ENCODE peak calls at places on chromosomes 11 and 22, in four cellular contexts. T, J, H and Y are unnamed samples.

GRCh38 chr11:95991545-95991944 is 67.6 kb upstream of the MTMR2 start:
- DNase-seq in H (no peak), J (no peak), T (no peak), Y (no peak)

GRCh38 chr11:86040919-86041318 is 28.0 kb downstream of the PICALM start:
- DNase-seq in T (no peak), H (no peak), J (no peak), Y (no peak)

GRCh38 chr11:73856001-73856663 is 20.5 kb downstream of the COA4 start:
- DNase-seq in T (no peak), H (no peak), J (no peak), Y (no peak)

GRCh38 chr22:24521791-24522245 is 26.7 kb downstream of the UPB1 start:
- DNase-seq in J (peak), H (peak), T (peak), Y (no peak)

GRCh38 chr11:8258771-8259170 is 4.9 kb downstream of the LMO1 start:
- DNase-seq in J (peak), H (no peak), T (no peak), Y (no peak)

GRCh38 chr22:21929253-21929652 is 23.4 kb downstream of the PPM1F start:
- DNase-seq in H (no peak), T (no peak), J (no peak), Y (no peak)

GRCh38 chr11:129248618-129249017 is 56.5 kb upstream of the ARHGAP32 start:
- DNase-seq in T (no peak), H (no peak), J (peak), Y (no peak)

GRCh38 chr11:102286292-102286691 is 31.0 kb upstream of the BIRC3 start:
- DNase-seq in J (no peak), H (no peak), T (no peak), Y (no peak)

GRCh38 chr22:44181033-44181911 is 547 bp downstream of the PARVG start:
- DNase-seq in H (peak), T (no peak), J (no peak), Y (no peak)

GRCh38 chr11:118353084-118353710 is 6.2 kb upstream of the UBE4A start:
- DNase-seq in H (no peak), T (peak), J (no peak), Y (no peak)

GRCh38 chr11:19370100-19370861 is 129.5 kb upstream of the E2F8 start:
- DNase-seq in H (no peak), T (no peak), J (peak), Y (no peak)

GRCh38 chr11:123751777-123752176 is 2.5 kb downstream of the OR6X1 start:
- DNase-seq in H (no peak), T (no peak), J (no peak), Y (no peak)

GRCh38 chr11:35162795-35163194 is 23.8 kb downstream of the CD44 start:
- DNase-seq in H (no peak), J (no peak), T (no peak), Y (no peak)

GRCh38 chr22:49326558-49326957 is 501.1 kb downstream of the BRD1 start:
- DNase-seq in H (no peak), T (no peak), J (no peak), Y (no peak)

GRCh38 chr11:121494355-121495099 is 41.8 kb upstream of the SORL1-AS1 start:
- DNase-seq in T (peak), J (no peak), H (no peak), Y (no peak)

GRCh38 chr11:126079640-126080205 is 17.1 kb upstream of the CDON start:
- DNase-seq in J (no peak), T (peak), H (no peak), Y (no peak)

GRCh38 chr11:73787051-73787642 is 527 bp upstream of the MRPL48 start:
- DNase-seq in H (no peak), J (no peak), T (no peak), Y (peak)

GRCh38 chr11:120652705-120653335 is 141.3 kb downstream of the GRIK4 start:
- DNase-seq in T (peak), J (no peak), H (no peak), Y (no peak)

GRCh38 chr22:45919504-45920286 is 57.3 kb downstream of the WNT7B start:
- DNase-seq in T (no peak), H (no peak), J (peak), Y (no peak)

GRCh38 chr11:62614275-62614674 is 1.2 kb downstream of the ROM1 start:
- DNase-seq in J (peak), T (no peak), H (no peak), Y (no peak)

GRCh38 chr22:26418620-26419019 is 10.4 kb upstream of the ASPHD2 start:
- DNase-seq in H (no peak), J (no peak), T (no peak), Y (no peak)

GRCh38 chr11:96197801-96198465 is 145.1 kb downstream of the MAML2 start:
- DNase-seq in H (no peak), T (no peak), J (no peak), Y (no peak)

GRCh38 chr11:23103403-23103802 is 243.1 kb upstream of the CCDC179 start:
- DNase-seq in J (no peak), T (no peak), H (no peak), Y (no peak)

GRCh38 chr11:76602431-76602861 is 68.1 kb downstream of the LRRC32 start:
- DNase-seq in H (no peak), T (no peak), J (no peak), Y (no peak)
- TF ChIP-seq CTCF in H (no peak), T (no peak), J (no peak), Y (no peak)

GRCh38 chr11:82174610-82175009 is 559.1 kb downstream of the FAM181B start:
- DNase-seq in J (no peak), T (peak), H (no peak), Y (no peak)
- TF ChIP-seq CTCF in J (peak), T (peak), H (no peak), Y (peak)

GRCh38 chr22:35177811-35178210 is 79.5 kb upstream of the HMGXB4 start:
- DNase-seq in J (no peak), T (peak), H (no peak), Y (no peak)
- TF ChIP-seq CTCF in J (peak), T (peak), H (no peak), Y (no peak)

GRCh38 chr11:68022531-68022930 is 8.0 kb upstream of the NDUFS8 start:
- DNase-seq in T (no peak), H (no peak), J (no peak), Y (no peak)

GRCh38 chr11:68018730-68019190 is 8.6 kb downstream of the ALDH3B1 start:
- DNase-seq in J (no peak), H (no peak), T (no peak), Y (no peak)

GRCh38 chr11:68019486-68019885 is 9.4 kb downstream of the ALDH3B1 start:
- DNase-seq in H (no peak), J (no peak), T (no peak), Y (no peak)

GRCh38 chr11:68021167-68021787 is 9.2 kb upstream of the NDUFS8 start:
- DNase-seq in J (no peak), H (no peak), T (peak), Y (no peak)

GRCh38 chr11:68020575-68020974 is 9.9 kb upstream of the NDUFS8 start:
- DNase-seq in H (no peak), T (peak), J (no peak), Y (no peak)
- TF ChIP-seq CTCF in H (no peak), T (peak), J (peak), Y (peak)